ENCODE peak calls at places on chromosomes 3 and 15, in seven cellular contexts. L is endothelial cell of umbilical vein, Q is mammary epithelial cell, A is right lobe of liver, D is sigmoid colon, J is lower lobe of right lung, T is uterus. U is an unnamed sample.

GRCh38 chr15:80706161-80706560 is 11.1 kb downstream of the ABHD17C start:
- DNase-seq in L (no peak), Q (no peak), T (no peak), D (no peak), J (no peak), A (no peak), U (no peak)

GRCh38 chr3:35744419-35744818 is 105.1 kb downstream of the ARPP21 start:
- DNase-seq in T (no peak), D (no peak), L (no peak), Q (no peak), J (no peak), A (no peak), U (no peak)

GRCh38 chr3:146543461-146544012 is 870 bp downstream of the PLSCR1 start:
- DNase-seq in A (no peak), T (peak), D (no peak), Q (peak), J (no peak), L (peak), U (no peak)

GRCh38 chr15:45393851-45394250 is 15.5 kb upstream of the GATM start:
- DNase-seq in L (no peak), Q (no peak), A (no peak), J (no peak), T (no peak), D (no peak), U (no peak)

GRCh38 chr15:80484312-80484981 is 80.3 kb downstream of the ARNT2 start:
- DNase-seq in Q (no peak), T (no peak), J (no peak), D (no peak), A (no peak), L (no peak), U (no peak)

GRCh38 chr15:29105151-29105785 is 164.4 kb downstream of the NSMCE3 start:
- DNase-seq in L (no peak), A (no peak), D (no peak), Q (no peak), J (peak), T (no peak), U (no peak)

GRCh38 chr3:126208618-126209256 is 28.4 kb upstream of the ALDH1L1 start:
- DNase-seq in T (peak), D (peak), L (peak), J (peak), Q (peak), A (peak), U (peak)

GRCh38 chr3:152825566-152825965 is 9.4 kb upstream of the P2RY1 start:
- DNase-seq in D (no peak), Q (no peak), T (no peak), A (no peak), J (no peak), L (no peak), U (no peak)

GRCh38 chr3:81622395-81622794 is 139.1 kb downstream of the GBE1 start:
- DNase-seq in A (no peak), L (no peak), D (no peak), Q (no peak), T (no peak), J (no peak), U (no peak)

GRCh38 chr3:101259485-101260341 is 60.7 kb downstream of the IMPG2 start:
- DNase-seq in Q (no peak), A (no peak), J (no peak), L (no peak), D (no peak), T (no peak), U (no peak)

GRCh38 chr15:50265620-50266019 is at the start of gene HDC:
- DNase-seq in J (no peak), T (no peak), A (no peak), Q (no peak), D (no peak), L (no peak), U (no peak)

GRCh38 chr15:40466426-40467259 is 4.1 kb upstream of the CHST14 start:
- DNase-seq in D (no peak), T (no peak), Q (no peak), L (no peak), J (no peak), A (no peak), U (peak)

GRCh38 chr3:34683851-34684250 is 885.4 kb downstream of the PDCD6IP start:
- DNase-seq in A (peak), L (peak), J (peak), T (peak), Q (peak), D (no peak), U (peak)

GRCh38 chr15:89034305-89034704 is 54.0 kb upstream of the ABHD2 start:
- DNase-seq in T (no peak), L (peak), J (no peak), A (no peak), D (no peak), Q (peak), U (no peak)

GRCh38 chr15:85329561-85330421 is 50.6 kb upstream of the AKAP13 start:
- DNase-seq in A (no peak), L (no peak), Q (no peak), D (no peak), J (no peak), T (no peak), U (no peak)

GRCh38 chr3:194019766-194020165 is 116.2 kb upstream of the HES1 start:
- DNase-seq in Q (no peak), L (no peak), A (no peak), J (no peak), D (no peak), T (no peak), U (no peak)

GRCh38 chr3:137760341-137761098 is 3.6 kb upstream of the SOX14 start:
- DNase-seq in L (no peak), D (no peak), A (no peak), T (no peak), J (no peak), Q (no peak), U (no peak)

GRCh38 chr15:57440799-57441198 is 64.5 kb downstream of the CGNL1 start:
- DNase-seq in T (no peak), J (no peak), A (no peak), Q (peak), L (peak), D (no peak), U (no peak)

GRCh38 chr15:70361891-70362290 is 264.2 kb upstream of the TLE3 start:
- DNase-seq in D (no peak), T (no peak), L (no peak), J (no peak), A (no peak), Q (no peak), U (peak)
- H3K27ac ChIP-seq in D (no peak), T (no peak), L (no peak), J (no peak), A (no peak), Q (no peak), U (no peak)

GRCh38 chr3:128490650-128491070 is 2.3 kb downstream of the GATA2 start:
- DNase-seq in Q (no peak), D (no peak), T (no peak), A (no peak), J (no peak), L (peak), U (peak)
- H3K4me3 ChIP-seq in Q (no peak), D (peak), T (peak), A (no peak), J (peak), L (peak), U (peak)

DNA sequence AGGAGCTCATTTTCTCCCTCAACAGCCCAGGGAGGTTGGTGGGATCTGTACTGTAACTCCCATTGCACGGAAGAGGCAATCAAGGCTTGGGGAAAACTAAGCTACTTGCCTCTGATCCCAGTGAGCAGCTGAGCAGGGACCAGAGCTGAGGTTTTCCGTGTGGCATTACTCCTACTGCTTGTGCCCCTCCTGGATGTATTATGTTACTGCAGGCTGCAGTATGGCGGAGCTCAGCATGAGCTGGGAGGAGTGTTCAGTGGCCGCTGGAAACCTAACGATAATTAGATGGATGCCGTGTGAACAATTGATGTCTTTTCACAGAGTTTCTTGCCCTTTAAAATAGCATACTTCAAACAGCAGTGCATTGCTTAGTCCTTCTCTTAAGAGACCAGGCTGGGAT is 2.0 kb upstream of the TPRG1 start:
- DNase-seq in J (no peak), A (no peak), D (no peak), Q (no peak), L (no peak), T (no peak), U (no peak)
- TF ChIP-seq CTCF in J (no peak), A (no peak), D (no peak), Q (no peak), L (no peak), T (no peak), U (no peak)

GRCh38 chr15:82642656-82643055 is 4.5 kb downstream of the CPEB1 start:
- DNase-seq in D (no peak), A (no peak), T (no peak), L (no peak), J (no peak), Q (no peak), U (no peak)
- H3K27ac ChIP-seq in D (no peak), A (no peak), T (no peak), L (no peak), J (no peak), Q (no peak), U (no peak)

GRCh38 chr3:73765878-73766564 is 141.3 kb upstream of the PDZRN3 start:
- DNase-seq in A (no peak), Q (no peak), D (no peak), L (no peak), T (no peak), J (no peak), U (no peak)

GRCh38 chr3:73762855-73763254 is 138.1 kb upstream of the PDZRN3 start:
- DNase-seq in Q (no peak), T (no peak), J (no peak), L (no peak), D (no peak), A (no peak), U (no peak)

GRCh38 chr3:73768594-73769308 is 144.0 kb upstream of the PDZRN3 start:
- DNase-seq in A (no peak), L (no peak), Q (no peak), T (no peak), D (no peak), J (no peak), U (no peak)

GRCh38 chr3:73772076-73772475 is 147.3 kb upstream of the PDZRN3 start:
- DNase-seq in T (no peak), L (no peak), Q (no peak), D (no peak), J (no peak), A (no peak), U (no peak)

DNA sequence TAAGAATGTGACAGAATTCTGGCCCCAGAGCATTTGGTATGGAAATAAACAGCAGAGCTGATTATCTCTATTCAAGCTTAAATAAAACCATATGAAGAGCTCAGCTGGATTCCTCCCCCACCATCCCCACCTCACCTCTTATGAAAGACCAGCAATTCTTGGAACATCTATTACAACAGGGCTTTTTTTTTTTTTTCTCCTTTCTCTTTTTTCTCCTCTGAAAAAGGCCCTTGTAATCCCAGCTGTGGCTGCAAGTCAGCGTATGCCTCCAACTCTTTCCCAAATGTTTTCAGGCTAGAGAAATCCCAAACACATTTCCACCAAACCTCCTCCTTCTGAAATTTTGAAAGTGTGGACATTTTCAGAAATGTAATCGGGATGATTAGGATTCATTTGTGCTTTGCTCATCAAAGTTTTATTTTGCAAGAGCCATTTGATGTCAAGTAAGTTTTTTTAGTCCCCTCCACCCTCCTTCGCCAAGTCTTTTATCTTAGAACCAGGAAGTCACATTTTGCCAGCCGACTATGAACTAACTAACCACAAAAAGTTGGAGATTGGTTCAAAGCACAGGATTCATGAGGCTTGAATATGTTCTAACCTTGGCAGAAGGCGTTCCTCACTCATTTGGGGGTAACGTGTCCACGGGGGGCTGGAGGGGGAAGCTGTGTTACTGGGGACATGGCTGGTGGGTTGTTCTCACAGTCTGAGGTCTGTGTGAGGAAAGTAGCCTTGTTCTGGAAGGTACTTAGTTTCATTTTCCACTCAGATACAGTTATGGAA is 142.0 kb upstream of the PDZRN3 start:
- DNase-seq in J (no peak), D (peak), A (no peak), T (peak), Q (no peak), L (no peak), U (no peak)
- H3K4me3 ChIP-seq in J (no peak), D (peak), A (no peak), T (peak), Q (no peak), L (no peak), U (no peak)

DNA sequence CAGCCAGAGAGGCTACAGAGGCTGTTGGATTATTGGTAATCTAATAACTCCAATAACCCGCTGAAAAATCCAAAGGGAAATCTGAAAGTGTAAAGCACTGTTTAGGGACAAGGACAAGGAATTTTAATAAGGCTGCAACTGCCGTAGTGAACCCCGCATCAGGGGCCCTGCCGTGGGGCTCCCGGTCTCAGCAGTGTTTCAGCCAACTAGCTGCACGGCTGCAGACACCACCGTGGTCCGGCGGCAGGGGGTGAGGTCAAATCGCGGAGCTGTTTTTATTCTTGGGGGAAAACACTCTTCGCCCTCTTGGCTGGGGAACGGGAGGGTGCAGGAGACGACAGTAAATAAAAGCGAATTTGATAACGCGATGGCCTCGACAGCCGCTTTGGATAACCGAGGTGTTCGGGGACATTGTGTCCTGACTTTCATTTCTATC is 6.1 kb downstream of the BCL6 start:
- DNase-seq in A (peak), T (no peak), L (no peak), Q (no peak), J (no peak), D (no peak), U (no peak)
- TF ChIP-seq CTCF in A (no peak), T (no peak), L (no peak), Q (no peak), J (no peak), D (no peak), U (no peak)

GRCh38 chr3:171775943-171776342 is 34.3 kb downstream of the PLD1 start:
- DNase-seq in A (no peak), J (no peak), L (no peak), D (no peak), Q (no peak), T (no peak), U (no peak)

GRCh38 chr3:171778493-171778892 is 31.8 kb downstream of the PLD1 start:
- DNase-seq in L (peak), A (no peak), Q (no peak), J (no peak), D (no peak), T (no peak), U (no peak)

GRCh38 chr3:171776839-171777607 is 33.3 kb downstream of the PLD1 start:
- DNase-seq in T (no peak), L (peak), J (no peak), A (no peak), Q (peak), D (no peak), U (no peak)

GRCh38 chr3:171776411-171776810 is 33.9 kb downstream of the PLD1 start:
- DNase-seq in D (no peak), A (no peak), L (no peak), J (no peak), Q (peak), T (no peak), U (no peak)

DNA sequence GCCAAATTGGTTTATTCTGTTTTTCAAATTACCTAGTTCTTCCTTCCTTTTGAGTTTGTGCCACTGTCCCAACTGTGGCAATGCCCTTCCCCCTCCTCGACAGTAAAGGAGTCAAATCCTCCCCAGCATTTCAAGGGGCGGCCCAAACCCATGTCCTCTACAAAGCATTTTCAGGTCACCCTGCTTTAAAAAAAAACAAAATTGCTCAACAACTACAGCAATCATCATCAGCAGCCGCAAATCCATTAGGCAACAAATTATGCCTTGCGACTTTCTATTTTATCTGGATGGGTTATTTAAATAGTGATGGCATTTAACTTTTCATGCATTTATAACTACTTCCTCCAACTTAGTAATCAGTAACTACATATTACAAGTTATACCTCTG is 32.7 kb downstream of the PLD1 start:
- DNase-seq in L (no peak), A (no peak), T (no peak), J (no peak), D (no peak), Q (no peak), U (no peak)
- H3K27ac ChIP-seq in L (peak), A (no peak), T (peak), J (peak), D (no peak), Q (peak), U (peak)